ENCODE peak calls at places on chromosomes 7 and 10, in seven cellular contexts. S, O, G, U, D, R and Z are unnamed samples. For H3K4me1, the result is how much of the 10 kb centered on the place peaks cover.

GRCh38 chr7:12701433-12701832 is 14.0 kb downstream of the ARL4A start:
- DNase-seq in S (peak), O (no peak), G (no peak), U (no peak), D (no peak), R (no peak), Z (no peak)

GRCh38 chr7:149865437-149865836 is 8.3 kb upstream of the ATP6V0E2 start:
- DNase-seq in S (no peak), O (no peak), G (no peak), U (no peak), D (no peak), R (peak), Z (no peak)

GRCh38 chr7:127844707-127845331 is 186.4 kb downstream of the LRRC4 start:
- DNase-seq in S (peak), O (peak), G (no peak), U (peak), D (no peak), R (no peak), Z (no peak)

GRCh38 chr10:26983156-26983555 is 117.1 kb downstream of the ANKRD26 start:
- DNase-seq in S (peak), O (no peak), G (no peak), U (no peak), D (no peak), R (no peak), Z (no peak)

GRCh38 chr7:46322937-46323336 is 401.9 kb upstream of the IGFBP3 start:
- DNase-seq in S (no peak), O (no peak), G (no peak), U (no peak), D (no peak), R (no peak), Z (no peak)

GRCh38 chr10:23367896-23368685 is 23.5 kb upstream of the C10orf67 start:
- DNase-seq in S (no peak), O (no peak), G (no peak), U (no peak), D (no peak), R (no peak), Z (no peak)

GRCh38 chr7:47498229-47499056 is 83.5 kb downstream of the TNS3 start:
- DNase-seq in S (no peak), O (no peak), G (no peak), U (peak), D (no peak), R (peak), Z (no peak)

GRCh38 chr10:123857616-123858015 is 34.0 kb downstream of the CPXM2 start:
- DNase-seq in S (no peak), O (no peak), G (no peak), U (no peak), D (no peak), R (no peak), Z (no peak)

GRCh38 chr10:73859441-73860049 is 14.8 kb downstream of the CAMK2G start:
- DNase-seq in S (peak), O (no peak), G (no peak), U (peak), D (peak), R (no peak), Z (no peak)

GRCh38 chr7:94348142-94348541 is 46.6 kb upstream of the COL1A2 start:
- DNase-seq in S (peak), O (peak), G (no peak), U (peak), D (no peak), R (no peak), Z (no peak)

DNA sequence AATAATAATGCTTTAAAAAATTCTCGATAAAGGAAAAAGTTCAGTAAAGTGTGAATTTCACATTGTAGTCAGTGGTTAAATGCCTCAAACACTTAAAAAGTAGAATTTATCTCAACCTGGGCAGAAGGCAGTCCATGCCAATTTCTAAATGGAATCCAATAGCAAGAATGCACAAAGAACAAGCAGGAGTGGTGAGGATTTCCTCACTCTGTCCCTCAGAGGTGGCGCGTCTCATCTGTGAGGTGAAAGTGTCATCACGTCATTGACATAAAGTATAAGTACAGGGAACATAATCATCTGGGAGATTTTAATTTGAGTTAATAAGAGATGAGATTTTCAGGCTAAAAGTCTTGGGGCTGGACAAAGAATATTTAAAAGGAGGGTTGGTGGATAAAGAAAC is 10.0 kb upstream of the PRKCQ start:
- DNase-seq in S (no peak), O (no peak), G (no peak), U (no peak), D (no peak), R (no peak), Z (no peak)
- H3K4me1 ChIP-seq in S (under half), O (under half), G (under half), U (under half), D (under half), R (under half), Z (under half)

GRCh38 chr10:119668461-119668860 is 17.3 kb downstream of the BAG3 start:
- DNase-seq in S (no peak), O (no peak), G (no peak), U (no peak), D (no peak), R (no peak), Z (no peak)

GRCh38 chr10:119666709-119667004 is 15.5 kb downstream of the BAG3 start:
- DNase-seq in S (no peak), O (no peak), G (no peak), U (no peak), D (no peak), R (no peak), Z (no peak)

GRCh38 chr10:119663866-119664698 is 12.9 kb downstream of the BAG3 start:
- DNase-seq in S (peak), O (no peak), G (no peak), U (no peak), D (no peak), R (peak), Z (no peak)

GRCh38 chr10:119667562-119668328 is 16.6 kb downstream of the BAG3 start:
- DNase-seq in S (peak), O (peak), G (no peak), U (peak), D (no peak), R (no peak), Z (peak)

GRCh38 chr10:119665901-119666708 is 14.9 kb downstream of the BAG3 start:
- DNase-seq in S (no peak), O (no peak), G (no peak), U (no peak), D (no peak), R (no peak), Z (no peak)
- H3K4me1 ChIP-seq in S (half or more), O (half or more), G (half or more), U (half or more), D (half or more), R (under half), Z (under half)

DNA sequence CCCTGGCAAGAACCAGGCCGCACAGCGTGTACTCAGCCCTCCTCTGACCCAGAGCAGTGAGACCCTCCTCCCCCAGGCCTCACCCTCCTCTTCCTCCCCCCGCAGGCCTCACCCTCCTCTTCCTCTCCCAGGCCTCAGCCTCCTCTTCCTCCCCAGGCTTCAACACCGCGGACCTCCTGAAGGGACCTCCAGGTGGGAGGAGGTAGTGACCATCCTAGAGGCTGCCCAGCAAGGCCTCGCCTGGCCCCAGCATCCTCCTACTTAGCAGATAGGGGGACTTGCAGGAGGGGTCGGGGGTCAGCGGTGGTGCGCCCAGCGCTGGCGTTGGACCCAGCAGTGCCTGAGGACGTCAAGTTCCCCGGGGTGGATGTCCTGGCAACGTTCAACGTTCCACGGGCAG is 270.8 kb downstream of the ELFN1 start:
- DNase-seq in S (no peak), O (no peak), G (peak), U (no peak), D (peak), R (no peak), Z (no peak)
- H3K4me1 ChIP-seq in S (under half), O (under half), G (under half), U (under half), D (under half), R (under half), Z (under half)

DNA sequence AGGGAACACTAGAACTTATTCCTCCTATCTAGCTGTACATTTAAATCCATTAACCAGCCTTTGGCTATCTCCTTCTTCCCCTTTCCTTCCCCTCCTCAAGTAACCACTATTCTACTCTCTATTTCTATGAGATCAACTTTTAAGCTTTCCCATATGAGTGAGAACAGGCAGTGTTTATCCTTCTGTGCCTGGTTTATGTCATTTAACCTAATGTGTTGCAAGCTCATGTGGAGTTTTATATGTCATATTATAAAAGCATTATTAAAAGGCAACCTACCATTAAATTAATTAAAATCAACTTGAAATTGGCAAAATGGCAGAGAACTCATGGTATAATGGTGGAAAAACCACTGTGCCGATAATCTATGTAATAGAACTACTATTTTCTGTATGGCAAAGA is 81.6 kb downstream of the LRRN3 start:
- DNase-seq in S (no peak), O (no peak), G (no peak), U (no peak), D (no peak), R (no peak), Z (no peak)
- H3K4me1 ChIP-seq in S (under half), O (under half), G (under half), U (under half), D (under half), R (under half), Z (under half)

GRCh38 chr7:134873253-134873652 is 93.8 kb downstream of the CALD1 start:
- DNase-seq in S (peak), O (no peak), G (no peak), U (no peak), D (no peak), R (no peak), Z (no peak)
- H3K4me1 ChIP-seq in S (half or more), O (under half), G (under half), U (half or more), D (under half), R (under half), Z (under half)

GRCh38 chr10:43073191-43073590 is 3.7 kb upstream of the RET start:
- DNase-seq in S (no peak), O (no peak), G (no peak), U (no peak), D (peak), R (no peak), Z (no peak)

GRCh38 chr10:43073721-43074120 is 3.1 kb upstream of the RET start:
- DNase-seq in S (no peak), O (no peak), G (peak), U (no peak), D (no peak), R (no peak), Z (no peak)

GRCh38 chr10:43074827-43075611 is 1.9 kb upstream of the RET start:
- DNase-seq in S (no peak), O (no peak), G (peak), U (no peak), D (peak), R (no peak), Z (no peak)

GRCh38 chr10:43075612-43076003 is 1.3 kb upstream of the RET start:
- DNase-seq in S (peak), O (no peak), G (no peak), U (no peak), D (peak), R (no peak), Z (no peak)

GRCh38 chr10:43074409-43074808 is 2.5 kb upstream of the RET start:
- DNase-seq in S (no peak), O (no peak), G (peak), U (no peak), D (peak), R (no peak), Z (no peak)
- H3K4me1 ChIP-seq in S (under half), O (under half), G (under half), U (under half), D (under half), R (under half), Z (under half)

DNA sequence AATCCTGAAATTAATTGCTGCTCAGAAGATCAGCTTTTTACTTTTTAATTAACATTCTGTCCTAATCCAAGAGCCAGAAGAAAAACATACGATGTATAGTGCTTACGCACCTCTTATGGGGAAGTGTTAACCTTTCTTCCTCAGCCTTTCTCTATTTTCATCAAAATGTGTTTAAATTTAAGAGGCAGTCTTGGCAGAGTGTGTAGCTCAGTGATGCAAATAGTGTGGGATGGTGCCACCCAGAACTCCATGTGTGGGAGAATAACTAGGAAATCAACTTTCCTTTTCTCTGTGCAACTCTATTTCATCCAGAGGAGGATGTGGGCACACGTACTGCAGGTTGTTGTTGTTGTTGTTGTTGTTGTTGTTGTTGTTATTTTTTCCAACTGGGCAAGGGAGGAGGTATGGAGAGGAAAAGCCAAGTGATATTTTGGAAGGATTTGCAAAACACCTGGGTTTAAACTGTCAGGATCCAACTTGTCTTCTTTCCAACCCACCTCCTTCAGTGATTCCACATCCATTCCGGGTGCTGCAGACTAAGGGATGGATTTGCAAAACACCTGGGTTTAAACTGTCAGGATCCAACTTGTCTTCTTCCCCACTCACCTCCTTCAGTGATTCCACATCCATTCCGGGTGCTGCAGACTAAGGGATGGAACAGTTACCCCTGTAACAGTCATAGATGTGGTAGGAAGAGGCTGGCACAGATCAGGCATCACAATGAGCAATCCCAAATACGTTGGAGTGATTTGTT is 19.8 kb downstream of the ELMO1 start:
- DNase-seq in S (no peak), O (no peak), G (no peak), U (no peak), D (no peak), R (no peak), Z (no peak)
- H3K4me1 ChIP-seq in S (under half), O (under half), G (half or more), U (under half), D (under half), R (under half), Z (under half)

GRCh38 chr10:102408728-102409603 is 9.6 kb downstream of the PSD start:
- DNase-seq in S (peak), O (no peak), G (peak), U (peak), D (peak), R (no peak), Z (no peak)
- H3K4me1 ChIP-seq in S (under half), O (under half), G (under half), U (half or more), D (under half), R (under half), Z (under half)